ENCODE peak calls at places on chromosomes 4 and X, in ten cellular contexts. C, N, M, T, U, F, Z, S, W and A are unnamed samples.

GRCh38 chr4:65661469-65661868 is 8.8 kb downstream of the EPHA5 start:
- DNase-seq in C (peak; percentile 56), N (no peak), M (no peak), T (no peak), W (no peak), Z (peak; percentile 76), F (no peak), U (no peak), S (no peak), A (no peak)

GRCh38 chrX:12563121-12563520 is 228.1 kb upstream of the PRPS2 start:
- DNase-seq in N (no peak), S (peak; percentile 47), W (no peak), T (peak; percentile 12), F (peak; percentile 6), C (no peak), M (no peak), U (no peak), Z (no peak), A (no peak)

GRCh38 chr4:140497776-140498636 is at the start of gene MGAT4D:
- DNase-seq in S (no peak), T (no peak), N (no peak), C (peak; percentile 12), Z (no peak), F (no peak), W (peak; percentile 23), U (peak; percentile 16), M (no peak), A (no peak)

GRCh38 chr4:87051121-87051713 is 116.4 kb downstream of the AFF1 start:
- DNase-seq in C (no peak), W (no peak), U (no peak), N (no peak), M (no peak), S (no peak), Z (no peak), T (peak; percentile 56), F (no peak), A (no peak)

GRCh38 chr4:119628281-119629141 is at the start of gene PDE5A:
- DNase-seq in W (peak; percentile 88), F (peak; percentile 74), S (peak; percentile 54), Z (peak; percentile 83), M (peak; percentile 84), T (peak; percentile 58), U (peak; percentile 80), C (peak; percentile 92), N (no peak), A (peak; percentile 59)

GRCh38 chr4:183011213-183011907 is 87.7 kb upstream of the WWC2 start:
- DNase-seq in F (no peak), N (no peak), C (no peak), Z (no peak), T (peak; percentile 5), U (no peak), M (no peak), S (no peak), W (no peak), A (no peak)

GRCh38 chrX:47723689-47724088 is 64.7 kb upstream of the UXT start:
- DNase-seq in U (no peak), T (no peak), Z (no peak), C (peak; percentile 38), S (no peak), F (no peak), W (no peak), M (no peak), N (no peak), A (no peak)

GRCh38 chrX:13216139-13216538 is 103.7 kb downstream of the ATXN3L start:
- DNase-seq in U (no peak), M (no peak), S (no peak), Z (no peak), W (no peak), C (no peak), F (no peak), N (no peak), T (peak; percentile 10), A (no peak)

GRCh38 chr4:40484346-40484745 is 145.3 kb downstream of the RBM47 start:
- DNase-seq in Z (no peak), F (no peak), S (no peak), T (no peak), N (no peak), C (no peak), W (no peak), U (no peak), M (no peak), A (no peak)

GRCh38 chr4:54561940-54562339 is 95.8 kb upstream of the KIT start:
- DNase-seq in M (no peak), W (no peak), C (no peak), N (no peak), Z (no peak), F (no peak), S (no peak), T (no peak), U (no peak), A (no peak)

GRCh38 chr4:112181358-112182000 is 36.2 kb downstream of the FAM241A start:
- DNase-seq in N (no peak), T (no peak), Z (no peak), F (no peak), M (no peak), C (no peak), W (no peak), U (no peak), S (no peak), A (no peak)

GRCh38 chrX:9134341-9134740 is 100.4 kb upstream of the FAM9B start:
- DNase-seq in T (no peak), N (no peak), W (no peak), C (no peak), F (no peak), Z (no peak), U (no peak), S (no peak), M (no peak), A (no peak)

GRCh38 chrX:662126-662525 is 31.5 kb downstream of the SHOX start:
- DNase-seq in Z (no peak), M (no peak), W (no peak), F (no peak), C (no peak), S (no peak), T (no peak), N (no peak), U (no peak), A (no peak)

GRCh38 chrX:74351760-74352159 is 47.8 kb downstream of the ZCCHC13 start:
- DNase-seq in M (no peak), U (no peak), S (peak; percentile 18), C (no peak), F (no peak), T (peak; percentile 33), N (no peak), W (no peak), Z (no peak), A (no peak)

GRCh38 chr4:162126754-162127153 is 37.0 kb downstream of the FSTL5 start:
- DNase-seq in U (no peak), W (no peak), M (no peak), S (no peak), N (no peak), T (no peak), F (no peak), Z (no peak), C (no peak), A (no peak)

GRCh38 chr4:162131256-162131655 is 32.5 kb downstream of the FSTL5 start:
- DNase-seq in M (no peak), Z (no peak), T (no peak), N (no peak), W (no peak), F (no peak), S (no peak), C (no peak), U (no peak), A (no peak)
- TF ChIP-seq CTCF in M (no peak), Z (no peak), T (no peak), N (peak; percentile 17), W (no peak), F (no peak), S (no peak), C (no peak), U (peak; percentile 59), A (no peak)

GRCh38 chrX:122418758-122419157 is 765.3 kb upstream of the GRIA3 start:
- DNase-seq in T (no peak), M (no peak), U (no peak), Z (no peak), S (no peak), C (no peak), W (no peak), N (no peak), F (no peak), A (no peak)
- TF ChIP-seq CTCF in T (no peak), M (no peak), U (no peak), Z (no peak), S (no peak), C (no peak), W (no peak), N (no peak), F (no peak), A (no peak)

DNA sequence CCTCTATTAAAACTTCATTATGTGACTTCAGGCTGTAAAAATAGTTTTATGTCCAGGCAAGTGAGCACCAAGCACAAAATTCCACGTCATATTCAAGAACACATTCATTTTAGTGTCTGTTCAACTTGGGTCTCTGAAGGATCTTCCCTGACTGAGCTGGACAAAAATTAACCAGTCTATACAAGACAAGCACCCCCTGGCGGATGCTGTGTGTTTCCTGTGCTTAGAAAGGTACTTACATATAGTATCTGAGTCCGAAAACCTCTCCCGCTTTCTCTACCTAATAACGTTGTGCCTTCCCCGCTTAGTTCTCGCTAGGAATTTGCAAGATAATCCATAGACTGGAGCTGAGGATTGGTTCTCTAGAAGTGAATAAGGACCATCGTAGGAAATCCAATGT is 2214.5 kb upstream of the TENM3 start:
- DNase-seq in N (no peak), C (peak; percentile 70), W (peak; percentile 42), F (no peak), T (no peak), S (no peak), M (no peak), U (peak; percentile 45), Z (no peak), A (no peak)
- TF ChIP-seq CTCF in N (no peak), C (peak; percentile 14), W (peak; percentile 27), F (no peak), T (no peak), S (no peak), M (no peak), U (peak; percentile 65), Z (no peak), A (no peak)

GRCh38 chr4:107666134-107666533 is 53.9 kb downstream of the PAPSS1 start:
- DNase-seq in M (no peak), C (no peak), W (no peak), U (no peak), N (no peak), F (peak; percentile 22), Z (no peak), T (peak; percentile 48), S (peak; percentile 36), A (no peak)
- TF ChIP-seq CTCF in M (no peak), C (peak; percentile 64), W (no peak), U (peak; percentile 53), N (peak; percentile 31), F (peak; percentile 43), Z (peak; percentile 25), T (peak; percentile 35), S (peak; percentile 72), A (no peak)

GRCh38 chr4:73864365-73864764 is 4.8 kb upstream of the CXCL1 start:
- DNase-seq in S (no peak), Z (peak; percentile 35), T (no peak), C (peak; percentile 49), U (no peak), N (no peak), M (no peak), F (no peak), W (no peak), A (no peak)
- TF ChIP-seq CTCF in S (peak; percentile 65), Z (peak; percentile 45), T (peak; percentile 30), C (peak; percentile 54), U (peak; percentile 58), N (peak; percentile 39), M (peak; percentile 8), F (no peak), W (peak; percentile 33), A (no peak)